ENCODE peak calls at places on chromosomes 3 and 15, in nine cellular contexts. J is breast epithelium; B is trophoblast cell; Y is astrocyte; S is stomach; R is CD8-positive, alpha-beta T cell; X is psoas muscle; I is PC-9; T is SJSA1. U is an unnamed sample.
A peak's percentile ranks its signal among the peaks of the same experiment; 100 is the strongest.

GRCh38 chr3:183274609-183275008 is 21.6 kb downstream of the B3GNT5 start:
- DNase-seq in J (no peak), B (no peak), Y (peak; percentile 22), S (no peak), R (no peak), X (no peak), I (no peak), T (no peak), U (no peak)

GRCh38 chr3:139264375-139264774 is 79.4 kb upstream of the MRPS22 start:
- DNase-seq in J (no peak), B (no peak), Y (no peak), S (no peak), R (no peak), X (no peak), I (no peak), T (no peak), U (no peak)

GRCh38 chr3:141228385-141228784 is 3.2 kb upstream of the PXYLP1 start:
- DNase-seq in J (no peak), B (no peak), Y (no peak), S (no peak), R (no peak), X (no peak), I (no peak), T (peak; percentile 26), U (no peak)

GRCh38 chr3:31472479-31473390 is 60.0 kb upstream of the STT3B start:
- DNase-seq in J (no peak), B (no peak), Y (peak; percentile 87), S (no peak), R (no peak), X (no peak), I (no peak), T (no peak), U (no peak)

GRCh38 chr15:73972984-73973682 is 19.0 kb downstream of the STOML1 start:
- DNase-seq in J (peak; percentile 82), B (peak; percentile 74), Y (no peak), S (peak; percentile 89), R (peak; percentile 74), X (peak; percentile 90), I (peak; percentile 84), T (peak; percentile 84), U (peak; percentile 95)

GRCh38 chr3:111667621-111668239 is 72.6 kb upstream of the ZBED2 start:
- DNase-seq in J (no peak), B (no peak), Y (no peak), S (no peak), R (peak; percentile 84), X (no peak), I (no peak), T (no peak), U (peak; percentile 36)

GRCh38 chr15:51776952-51777574 is 25.7 kb downstream of the TMOD2 start:
- DNase-seq in J (no peak), B (peak; percentile 81), Y (peak; percentile 42), S (peak; percentile 73), R (peak; percentile 54), X (no peak), I (peak; percentile 61), T (peak; percentile 58), U (peak; percentile 92)

GRCh38 chr15:90957791-90958190 is 3.1 kb downstream of the RCCD1 start:
- DNase-seq in J (no peak), B (no peak), Y (no peak), S (no peak), R (no peak), X (no peak), I (no peak), T (no peak), U (no peak)

GRCh38 chr3:76651784-76652183 is 388.1 kb upstream of the ROBO2 start:
- DNase-seq in J (no peak), B (no peak), Y (no peak), S (no peak), R (no peak), X (no peak), I (no peak), T (no peak), U (no peak)

GRCh38 chr15:81155375-81156218 is 21.5 kb downstream of the CFAP161 start:
- DNase-seq in J (no peak), B (peak; percentile 9), Y (peak; percentile 22), S (peak; percentile 36), R (no peak), X (no peak), I (no peak), T (peak; percentile 11), U (peak; percentile 94)

GRCh38 chr3:181696641-181697230 is 15.0 kb upstream of the SOX2 start:
- DNase-seq in J (no peak), B (no peak), Y (no peak), S (no peak), R (no peak), X (no peak), I (no peak), T (no peak), U (no peak)

GRCh38 chr15:36831125-36831914 is 251.9 kb downstream of the CDIN1 start:
- DNase-seq in J (no peak), B (peak; percentile 96), Y (peak; percentile 71), S (no peak), R (no peak), X (no peak), I (peak; percentile 60), T (no peak), U (peak; percentile 31)

GRCh38 chr15:67050522-67051087 is 14.8 kb upstream of the SMAD3 start:
- DNase-seq in J (no peak), B (no peak), Y (no peak), S (no peak), R (no peak), X (no peak), I (no peak), T (peak; percentile 40), U (no peak)

GRCh38 chr15:90857337-90857736 is 11.1 kb upstream of the FURIN start:
- DNase-seq in J (no peak), B (no peak), Y (no peak), S (no peak), R (no peak), X (no peak), I (no peak), T (no peak), U (no peak)

DNA sequence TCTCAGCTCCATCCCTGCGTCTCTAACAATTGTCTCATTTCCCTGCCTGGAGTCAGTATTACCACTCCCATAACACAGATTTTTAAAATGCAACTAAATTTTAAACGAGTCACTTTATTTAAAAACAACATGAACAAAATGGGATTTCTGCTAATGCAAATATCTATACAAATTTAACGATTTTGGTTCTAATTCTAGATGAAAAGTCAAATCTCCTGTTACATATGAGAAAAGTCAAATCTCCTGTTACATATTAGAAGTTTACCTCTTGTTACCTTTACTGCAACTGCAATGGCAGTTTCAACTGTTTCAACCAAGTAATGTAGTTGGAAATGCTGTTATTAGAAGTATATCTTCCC is 578 bp upstream of the RPL39L start:
- DNase-seq in J (no peak), B (no peak), Y (no peak), S (no peak), R (no peak), X (no peak), I (no peak), T (no peak), U (no peak)
- H3K9me3 ChIP-seq in J (peaks cover under 1% of the 10 kb centered on the region), B (peaks cover 1% of the 10 kb centered on the region), Y (peaks cover under 1% of the 10 kb centered on the region), S (peaks cover 4% of the 10 kb centered on the region), R (peaks cover 2% of the 10 kb centered on the region), X (no peaks in the 10 kb centered on the region), I (peaks cover 4% of the 10 kb centered on the region), T (no peaks in the 10 kb centered on the region), U (peaks cover 2% of the 10 kb centered on the region)

GRCh38 chr3:186787642-186788481 is 4.5 kb downstream of the EIF4A2 start:
- DNase-seq in J (no peak), B (no peak), Y (no peak), S (no peak), R (no peak), X (no peak), I (no peak), T (peak; percentile 13), U (no peak)

GRCh38 chr3:186785517-186786018 is 2.2 kb downstream of the EIF4A2 start:
- DNase-seq in J (no peak), B (no peak), Y (no peak), S (no peak), R (no peak), X (no peak), I (no peak), T (no peak), U (no peak)

GRCh38 chr3:186788482-186789370 is 5.3 kb downstream of the EIF4A2 start:
- DNase-seq in J (no peak), B (no peak), Y (no peak), S (no peak), R (no peak), X (no peak), I (no peak), T (peak; percentile 20), U (no peak)

GRCh38 chr3:186784820-186785516 is 1.6 kb downstream of the EIF4A2 start:
- DNase-seq in J (no peak), B (no peak), Y (no peak), S (no peak), R (no peak), X (no peak), I (no peak), T (peak; percentile 6), U (no peak)

GRCh38 chr3:186786810-186787375 is 3.5 kb downstream of the EIF4A2 start:
- DNase-seq in J (no peak), B (no peak), Y (no peak), S (no peak), R (no peak), X (no peak), I (no peak), T (no peak), U (no peak)
- H3K4me3 ChIP-seq in J (no peak overlapping the region), B (no peak overlapping the region), Y (peak overlapping the region; percentile 100), S (peak overlapping the region; percentile 65), R (no peak overlapping the region), X (peak overlapping the region; percentile 93), I (peak overlapping the region; percentile 92), T (peak overlapping the region; percentile 3), U (peak overlapping the region; percentile 100)

DNA sequence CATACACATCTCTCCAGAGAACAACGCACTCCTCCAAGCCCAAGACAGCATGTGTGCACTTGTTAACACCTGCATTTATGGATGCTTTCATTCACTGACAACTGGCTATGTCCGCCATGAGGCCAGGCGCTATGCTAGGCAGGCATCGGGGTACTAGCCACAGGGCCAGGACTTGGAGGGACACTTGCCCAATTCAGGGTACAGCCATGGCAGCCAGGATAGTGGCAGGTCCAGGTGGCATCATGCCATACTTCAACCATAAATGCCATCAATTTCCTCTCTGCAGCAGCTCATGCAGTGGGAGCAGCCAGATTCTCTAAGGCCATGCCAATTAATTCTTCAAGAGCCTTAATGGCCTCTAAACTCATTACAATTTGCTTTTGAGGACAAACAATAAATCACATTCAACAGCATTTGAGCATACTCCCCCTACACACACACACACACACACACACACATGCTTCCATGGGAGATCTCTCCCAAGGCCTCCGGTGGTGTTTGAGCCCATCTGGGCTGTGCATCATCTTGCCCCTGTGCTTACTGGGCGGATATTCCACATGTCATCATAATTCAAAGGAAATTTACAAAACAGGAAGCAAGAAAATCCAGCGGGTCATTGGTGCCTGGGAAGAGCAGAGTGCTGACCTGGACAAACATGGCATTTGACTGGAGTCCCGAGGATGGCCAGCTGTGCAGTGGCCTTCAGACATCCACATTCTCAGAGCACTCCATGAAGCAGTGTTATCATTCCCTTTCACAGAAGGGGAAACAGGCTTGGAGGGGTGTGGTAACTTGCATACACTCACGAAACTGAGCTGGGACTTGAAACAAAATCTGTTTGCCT is 109.1 kb downstream of the IQSEC1 start:
- DNase-seq in J (no peak), B (no peak), Y (no peak), S (no peak), R (no peak), X (peak; percentile 58), I (no peak), T (no peak), U (no peak)
- H3K4me1 ChIP-seq in J (no peaks in the 10 kb centered on the region), B (peaks cover 6% of the 10 kb centered on the region), Y (peaks cover 16% of the 10 kb centered on the region), S (peaks cover 86% of the 10 kb centered on the region), R (peaks cover 84% of the 10 kb centered on the region), X (peaks cover 85% of the 10 kb centered on the region), I (peaks cover 14% of the 10 kb centered on the region), T (peaks cover 4% of the 10 kb centered on the region), U (peaks cover 28% of the 10 kb centered on the region)

GRCh38 chr15:25067725-25068309 is 113.0 kb downstream of the SNRPN start:
- DNase-seq in J (no peak), B (no peak), Y (no peak), S (no peak), R (no peak), X (no peak), I (no peak), T (no peak), U (no peak)
- H3K9me3 ChIP-seq in J (peaks cover 100% of the 10 kb centered on the region), B (peaks cover 99% of the 10 kb centered on the region), Y (peaks cover 100% of the 10 kb centered on the region), S (peaks cover 100% of the 10 kb centered on the region), R (peaks cover 99% of the 10 kb centered on the region), X (peaks cover 98% of the 10 kb centered on the region), I (no peaks in the 10 kb centered on the region), T (peaks cover 84% of the 10 kb centered on the region), U (peaks cover 100% of the 10 kb centered on the region)